ENCODE peak calls at places on chromosome 19, in five cellular contexts. E, T, X, I and R are unnamed samples.

GRCh38 chr19:54247106-54247930 is 4.7 kb upstream of the LILRA6 start:
- DNase-seq in E (no peak), T (no peak), X (no peak), I (no peak), R (no peak)

GRCh38 chr19:56066152-56067023 is 54.7 kb downstream of the ZNF787 start:
- DNase-seq in E (no peak), I (peak), T (peak), X (peak), R (peak)

GRCh38 chr19:13995878-13996765 is 10.0 kb downstream of the RFX1 start:
- DNase-seq in T (no peak), I (no peak), E (no peak), X (no peak), R (no peak)

GRCh38 chr19:3175761-3176714 is 2.5 kb upstream of the S1PR4 start:
- DNase-seq in T (no peak), I (no peak), X (no peak), E (peak), R (no peak)

GRCh38 chr19:37572203-37572602 is 22.4 kb downstream of the ZNF571 start:
- DNase-seq in T (no peak), E (no peak), X (no peak), I (no peak), R (no peak)

GRCh38 chr19:28406237-28406596 is 806.7 kb downstream of the UQCRFS1 start:
- DNase-seq in X (no peak), E (no peak), I (no peak), T (no peak), R (no peak)

GRCh38 chr19:47572635-47573034 is 313 bp downstream of the ZNF541 start:
- DNase-seq in E (no peak), I (no peak), X (no peak), T (no peak), R (no peak)

GRCh38 chr19:51521357-51521756 is 10.1 kb downstream of the SIGLEC6 start:
- DNase-seq in I (no peak), X (no peak), E (no peak), T (no peak), R (no peak)

GRCh38 chr19:8580710-8581281 is 3.6 kb upstream of the MYO1F start:
- DNase-seq in E (no peak), X (peak), T (peak), I (peak), R (peak)

GRCh38 chr19:38975861-38976271 is 324 bp upstream of the FBXO17 start:
- DNase-seq in T (no peak), I (peak), X (peak), E (no peak), R (no peak)

GRCh38 chr19:38979867-38980266 is 4.3 kb upstream of the FBXO17 start:
- DNase-seq in I (no peak), X (no peak), T (no peak), E (no peak), R (no peak)

GRCh38 chr19:38975214-38975860 is at the start of gene FBXO17:
- DNase-seq in I (peak), T (peak), X (peak), E (no peak), R (no peak)

GRCh38 chr19:38978315-38978689 is 2.8 kb upstream of the FBXO17 start:
- DNase-seq in X (no peak), T (no peak), I (no peak), E (no peak), R (no peak)

DNA sequence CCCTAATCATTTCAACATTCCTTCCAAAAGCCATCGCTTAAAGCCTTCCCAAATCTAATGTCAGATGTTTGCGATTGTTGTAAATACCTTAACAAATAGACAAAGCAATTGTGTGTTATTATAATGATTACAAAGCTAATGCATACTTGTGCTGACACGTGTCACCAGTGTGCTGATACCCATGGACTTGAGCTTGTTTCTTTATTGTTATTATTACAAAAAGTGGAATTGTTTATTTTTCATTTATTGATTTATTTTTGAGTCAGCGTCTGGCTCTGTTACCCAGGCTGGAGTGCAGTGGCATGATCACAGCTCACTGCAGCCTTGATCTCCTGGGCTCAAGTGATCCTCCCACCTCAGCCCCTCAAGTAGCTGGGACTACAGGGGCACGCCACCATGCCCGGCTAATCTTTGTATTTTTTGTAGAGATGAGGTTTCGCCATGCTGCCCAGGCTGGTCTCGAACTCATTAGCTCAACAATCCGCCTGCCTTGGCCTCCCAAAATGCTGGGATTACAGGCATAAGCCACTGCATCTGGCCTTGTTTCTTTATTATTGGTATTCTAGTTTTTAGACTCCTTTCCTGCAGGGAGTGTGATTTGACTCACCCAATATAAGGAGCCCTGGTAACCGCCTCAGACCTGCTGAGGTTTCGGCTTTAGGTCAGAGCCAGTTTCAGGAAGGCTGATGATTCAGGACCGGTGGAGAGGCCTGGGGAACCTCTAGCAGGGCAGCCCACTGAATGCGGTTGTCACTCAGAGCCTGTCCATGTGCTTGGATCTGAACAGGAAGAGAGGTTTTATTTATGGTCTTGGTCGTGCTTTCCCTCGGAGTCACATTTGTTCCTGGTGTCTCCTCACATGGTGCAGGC is 2.1 kb upstream of the FBXO17 start:
- DNase-seq in E (peak), T (no peak), I (no peak), X (no peak), R (no peak)
- TF ChIP-seq SUZ12 in E (no peak), T (no peak), I (no peak), X (no peak), R (no peak)

DNA sequence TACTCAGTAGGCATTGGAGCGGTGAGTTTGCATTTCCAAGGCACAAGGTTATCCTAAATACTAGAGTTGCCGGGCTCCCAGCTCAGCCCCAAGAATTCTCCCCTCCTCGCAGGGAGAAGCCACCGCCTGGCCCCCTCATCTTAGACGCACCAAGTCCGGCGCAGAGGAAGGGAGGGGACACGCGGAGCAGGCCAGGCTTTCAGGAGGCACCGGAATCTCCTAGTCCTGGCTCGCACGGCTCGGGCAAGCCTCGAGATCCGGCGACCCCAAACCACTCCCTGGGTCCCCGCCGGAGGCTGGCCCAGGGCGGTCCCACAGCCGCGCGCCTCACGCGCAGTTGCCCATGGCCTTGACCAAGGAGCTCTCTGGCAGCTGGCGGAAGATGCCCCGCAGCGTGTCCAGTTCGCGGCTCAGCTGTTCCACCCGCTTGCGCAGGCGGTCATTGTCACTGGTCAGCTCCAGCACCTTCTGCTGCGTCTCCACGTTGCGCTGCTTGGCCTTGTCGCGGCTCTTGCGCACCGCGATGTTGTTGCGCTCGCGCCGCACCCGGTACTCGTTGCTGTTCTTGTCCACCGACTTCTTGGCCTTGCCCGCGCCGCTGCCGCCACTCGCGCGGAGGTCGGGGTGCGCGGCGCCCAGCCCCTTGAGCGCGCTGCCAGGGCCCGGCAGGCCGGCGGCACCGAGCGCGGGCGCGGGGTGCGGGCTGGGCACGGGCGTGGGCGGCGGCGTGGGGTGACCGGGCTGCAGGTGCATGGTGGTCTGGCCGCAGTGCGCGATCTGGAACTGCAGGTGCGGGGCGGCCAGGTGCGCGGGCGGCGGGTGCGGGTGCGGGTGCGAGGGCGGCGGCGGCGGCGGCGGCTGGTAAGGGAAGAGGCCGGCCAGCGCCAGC is 1.1 kb downstream of the CEBPA start:
- DNase-seq in I (no peak), E (no peak), X (peak), T (no peak), R (no peak)
- TF ChIP-seq SUZ12 in I (no peak), E (no peak), X (peak), T (no peak), R (no peak)

GRCh38 chr19:17915940-17916593 is 16.7 kb upstream of the CCDC124 start:
- DNase-seq in X (no peak), E (no peak), T (no peak), I (no peak), R (no peak)
- TF ChIP-seq SUZ12 in X (no peak), E (no peak), T (no peak), I (no peak), R (no peak)

GRCh38 chr19:30693179-30693578 is 321.0 kb downstream of the ZNF536 start:
- DNase-seq in T (no peak), I (no peak), E (no peak), X (no peak), R (no peak)
- TF ChIP-seq SUZ12 in T (no peak), I (no peak), E (no peak), X (no peak), R (no peak)

DNA sequence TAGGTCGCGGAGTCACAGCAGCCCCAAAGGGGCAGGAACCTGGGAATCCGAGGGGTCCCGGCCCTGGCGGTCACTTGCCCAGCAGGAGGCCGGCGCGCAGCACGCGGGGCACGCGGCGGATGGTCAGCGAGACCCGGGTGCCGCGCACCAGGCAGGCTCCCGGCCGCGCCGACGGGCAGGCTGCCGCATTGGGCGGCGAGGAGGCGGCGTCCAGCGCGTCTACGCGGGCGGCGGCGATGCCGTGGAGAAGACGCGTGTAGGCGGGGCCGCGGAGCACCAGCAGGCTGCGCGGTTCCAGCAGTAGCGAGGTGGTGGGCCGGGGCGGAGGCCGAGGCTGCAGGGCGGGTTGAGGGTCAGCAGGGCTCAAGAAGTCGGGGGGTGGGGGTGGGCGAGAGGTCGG is 607 bp upstream of the SYNE4 start:
- DNase-seq in E (no peak), T (no peak), X (peak), I (no peak), R (no peak)
- TF ChIP-seq SUZ12 in E (no peak), T (no peak), X (no peak), I (no peak), R (no peak)

GRCh38 chr19:50332014-50332263 is 2.8 kb upstream of the KCNC3 start:
- DNase-seq in I (no peak), T (no peak), E (no peak), X (no peak), R (no peak)

GRCh38 chr19:50333235-50333736 is 4.1 kb upstream of the KCNC3 start:
- DNase-seq in I (peak), E (peak), T (peak), X (peak), R (no peak)

GRCh38 chr19:50334741-50335421 is 5.7 kb upstream of the KCNC3 start:
- DNase-seq in E (no peak), I (no peak), X (no peak), T (no peak), R (no peak)

GRCh38 chr19:50332264-50333038 is 3.3 kb upstream of the KCNC3 start:
- DNase-seq in E (no peak), X (peak), T (no peak), I (no peak), R (no peak)

GRCh38 chr19:50333737-50334617 is 4.8 kb upstream of the KCNC3 start:
- DNase-seq in X (peak), I (no peak), E (no peak), T (peak), R (no peak)
- TF ChIP-seq SUZ12 in X (no peak), I (no peak), E (no peak), T (no peak), R (no peak)

DNA sequence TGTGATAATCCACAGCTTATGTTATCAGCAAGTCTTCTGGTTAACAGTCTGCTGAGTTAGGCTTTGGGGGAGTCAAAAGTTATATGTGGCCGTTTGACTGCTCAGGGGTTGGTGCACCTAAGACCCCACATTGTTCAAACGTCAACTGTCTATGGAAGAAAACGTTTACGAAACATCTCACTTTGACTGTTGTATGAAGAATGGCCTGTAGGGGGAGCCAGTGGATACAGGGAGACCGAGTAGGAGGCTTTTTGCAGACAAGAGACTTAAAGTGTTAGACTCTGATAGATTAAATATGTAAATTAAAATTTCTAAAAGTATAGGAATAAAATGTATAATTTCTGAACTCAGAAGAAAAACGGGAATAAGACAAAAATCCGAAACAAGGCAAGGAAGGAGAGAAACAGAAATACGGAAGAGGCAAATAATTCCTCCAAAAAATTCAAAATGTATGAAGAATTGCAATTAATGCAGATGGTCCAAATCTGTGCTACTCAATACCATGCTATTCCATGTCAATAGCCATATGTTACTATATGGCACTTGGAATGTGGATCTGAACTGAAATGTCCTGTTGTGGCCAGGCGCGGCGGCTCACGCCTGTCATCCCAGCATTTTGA is 37.8 kb downstream of the TNFSF14 start:
- DNase-seq in I (peak), T (peak), X (peak), E (peak), R (peak)
- TF ChIP-seq SUZ12 in I (no peak), T (no peak), X (no peak), E (no peak), R (no peak)

DNA sequence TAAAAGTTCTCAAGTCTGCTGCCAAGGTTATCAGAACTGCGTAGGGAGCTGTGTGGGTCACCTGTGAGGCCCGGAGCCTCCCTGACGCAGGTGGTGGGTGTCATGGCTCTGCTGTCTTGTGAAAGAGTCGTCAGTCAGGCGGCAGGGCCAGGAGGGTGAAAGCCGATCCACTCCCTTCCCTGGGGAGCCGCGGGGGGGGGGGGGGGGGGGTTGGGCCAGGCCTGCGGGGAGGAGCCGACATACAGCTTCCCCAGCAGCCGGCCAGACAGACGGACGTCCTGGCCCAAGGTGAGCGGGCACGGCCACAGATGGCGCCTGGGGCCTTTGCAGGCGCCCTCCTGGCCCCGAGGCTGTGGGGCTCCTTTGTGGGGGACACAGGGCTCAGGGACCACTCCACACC is 12.4 kb downstream of the SBNO2 start:
- DNase-seq in T (peak), I (no peak), X (no peak), E (no peak), R (no peak)
- TF ChIP-seq SUZ12 in T (no peak), I (no peak), X (no peak), E (no peak), R (no peak)

GRCh38 chr19:15149704-15150103 is 42.5 kb downstream of the SYDE1 start:
- DNase-seq in I (no peak), X (no peak), E (no peak), T (no peak), R (no peak)

GRCh38 chr19:15156391-15156790 is 44.4 kb downstream of the NOTCH3 start:
- DNase-seq in T (no peak), X (no peak), I (no peak), E (no peak), R (no peak)

GRCh38 chr19:15159251-15159650 is 41.5 kb downstream of the NOTCH3 start:
- DNase-seq in T (no peak), I (no peak), X (no peak), E (no peak), R (no peak)

GRCh38 chr19:15155296-15155695 is 45.5 kb downstream of the NOTCH3 start:
- DNase-seq in X (no peak), E (no peak), T (no peak), I (no peak), R (no peak)

GRCh38 chr19:15154002-15154612 is 46.7 kb downstream of the NOTCH3 start:
- DNase-seq in E (no peak), I (peak), T (peak), X (peak), R (no peak)
- TF ChIP-seq SUZ12 in E (no peak), I (no peak), T (no peak), X (no peak), R (no peak)

DNA sequence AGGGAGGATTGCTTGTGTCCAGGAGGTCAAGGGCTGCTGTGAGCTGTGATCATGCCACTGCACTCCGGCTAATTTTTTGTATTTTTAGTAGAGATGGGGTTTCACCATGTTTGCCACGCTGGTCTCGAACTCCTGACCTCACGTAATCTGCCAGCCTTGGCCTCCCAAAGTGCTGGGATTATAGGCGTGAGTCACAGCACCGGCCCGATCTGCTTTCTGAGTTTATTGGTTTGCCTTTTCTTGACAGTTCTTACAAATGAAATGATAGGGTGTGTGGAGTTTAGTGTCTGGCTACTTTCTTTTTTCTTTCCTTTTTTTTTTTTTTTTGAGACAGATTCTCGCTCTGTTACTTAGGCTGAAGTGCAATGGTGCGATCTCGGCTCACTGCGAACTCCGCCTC is 848 bp downstream of the C19orf44 start:
- DNase-seq in T (no peak), E (no peak), X (no peak), I (no peak), R (no peak)
- TF ChIP-seq SUZ12 in T (no peak), E (no peak), X (no peak), I (no peak), R (no peak)